ENCODE peak calls at places on chromosomes 12 and 14, in nine cellular contexts. One of them, this sample, is unnamed. For H3K4me1, the result is how much of the 10 kb centered on the place peaks cover.

GRCh38 chr12:71652656-71653055 is 11.0 kb downstream of the ZFC3H1 start:
- DNase-seq in SK-N-SH: no peak
- DNase-seq in astrocyte: no peak
- DNase-seq in IMR-90: no peak
- DNase-seq in GM23338: no peak
- DNase-seq in hepatocyte: no peak
- DNase-seq in HCT116: no peak
- DNase-seq in H9: no peak
- DNase-seq in OCI-LY7: no peak
- DNase-seq in this sample: no peak

GRCh38 chr12:122474324-122474716 is 26.4 kb downstream of the ZCCHC8 start:
- DNase-seq in IMR-90: no peak
- DNase-seq in GM23338: no peak
- DNase-seq in SK-N-SH: no peak
- DNase-seq in HCT116: no peak
- DNase-seq in H9: no peak
- DNase-seq in hepatocyte: no peak
- DNase-seq in OCI-LY7: no peak
- DNase-seq in astrocyte: no peak
- DNase-seq in this sample: no peak

GRCh38 chr12:64218597-64218996 is 3.5 kb downstream of the KICS2 start:
- DNase-seq in astrocyte: no peak
- DNase-seq in hepatocyte: no peak
- DNase-seq in H9: no peak
- DNase-seq in OCI-LY7: no peak
- DNase-seq in GM23338: no peak
- DNase-seq in SK-N-SH: no peak
- DNase-seq in HCT116: no peak
- DNase-seq in IMR-90: no peak
- DNase-seq in this sample: no peak

GRCh38 chr14:74259513-74259912 is 20.3 kb downstream of the VSX2 start:
- DNase-seq in OCI-LY7: no peak
- DNase-seq in astrocyte: no peak
- DNase-seq in H9: no peak
- DNase-seq in SK-N-SH: no peak
- DNase-seq in IMR-90: no peak
- DNase-seq in GM23338: no peak
- DNase-seq in HCT116: no peak
- DNase-seq in hepatocyte: no peak
- DNase-seq in this sample: no peak

GRCh38 chr14:31205681-31206535 is 1.7 kb downstream of the HECTD1 start:
- DNase-seq in IMR-90: peak
- DNase-seq in hepatocyte: peak
- DNase-seq in GM23338: no peak
- DNase-seq in H9: no peak
- DNase-seq in OCI-LY7: peak
- DNase-seq in astrocyte: peak
- DNase-seq in HCT116: no peak
- DNase-seq in SK-N-SH: peak
- DNase-seq in this sample: no peak

GRCh38 chr14:95685978-95686922 is at the start of gene TCL1B:
- DNase-seq in SK-N-SH: peak
- DNase-seq in HCT116: no peak
- DNase-seq in H9: peak
- DNase-seq in hepatocyte: no peak
- DNase-seq in astrocyte: no peak
- DNase-seq in GM23338: peak
- DNase-seq in IMR-90: no peak
- DNase-seq in OCI-LY7: no peak
- DNase-seq in this sample: no peak

GRCh38 chr12:27822076-27822712 is 42.2 kb upstream of the MANSC4 start:
- DNase-seq in SK-N-SH: no peak
- DNase-seq in astrocyte: peak
- DNase-seq in IMR-90: peak
- DNase-seq in HCT116: peak
- DNase-seq in hepatocyte: no peak
- DNase-seq in H9: no peak
- DNase-seq in GM23338: no peak
- DNase-seq in OCI-LY7: peak
- DNase-seq in this sample: peak

GRCh38 chr14:101332281-101332680 is 229.0 kb upstream of the DIO3 start:
- DNase-seq in astrocyte: no peak
- DNase-seq in SK-N-SH: no peak
- DNase-seq in IMR-90: no peak
- DNase-seq in hepatocyte: no peak
- DNase-seq in HCT116: no peak
- DNase-seq in H9: no peak
- DNase-seq in GM23338: no peak
- DNase-seq in OCI-LY7: no peak
- DNase-seq in this sample: no peak

GRCh38 chr12:124422570-124423523 is 128.0 kb downstream of the RFLNA start:
- DNase-seq in GM23338: no peak
- DNase-seq in hepatocyte: peak
- DNase-seq in OCI-LY7: no peak
- DNase-seq in IMR-90: peak
- DNase-seq in SK-N-SH: peak
- DNase-seq in HCT116: peak
- DNase-seq in H9: no peak
- DNase-seq in astrocyte: peak
- DNase-seq in this sample: peak

GRCh38 chr12:51391047-51391837 is at the start of gene GALNT6:
- DNase-seq in OCI-LY7: peak
- DNase-seq in H9: peak
- DNase-seq in astrocyte: no peak
- DNase-seq in HCT116: no peak
- DNase-seq in SK-N-SH: peak
- DNase-seq in GM23338: peak
- DNase-seq in hepatocyte: peak
- DNase-seq in IMR-90: no peak
- DNase-seq in this sample: no peak

GRCh38 chr14:91899213-91899612 is 31.9 kb upstream of the TC2N start:
- DNase-seq in astrocyte: no peak
- DNase-seq in GM23338: no peak
- DNase-seq in OCI-LY7: peak
- DNase-seq in hepatocyte: no peak
- DNase-seq in H9: no peak
- DNase-seq in HCT116: no peak
- DNase-seq in IMR-90: no peak
- DNase-seq in SK-N-SH: no peak
- DNase-seq in this sample: no peak

GRCh38 chr14:38122241-38122640 is 85.5 kb upstream of the SSTR1 start:
- DNase-seq in OCI-LY7: no peak
- DNase-seq in astrocyte: no peak
- DNase-seq in H9: no peak
- DNase-seq in SK-N-SH: no peak
- DNase-seq in GM23338: no peak
- DNase-seq in hepatocyte: no peak
- DNase-seq in HCT116: no peak
- DNase-seq in IMR-90: peak
- DNase-seq in this sample: no peak

GRCh38 chr14:38125484-38125912 is 82.2 kb upstream of the SSTR1 start:
- DNase-seq in hepatocyte: peak
- DNase-seq in HCT116: no peak
- DNase-seq in GM23338: no peak
- DNase-seq in IMR-90: no peak
- DNase-seq in H9: no peak
- DNase-seq in SK-N-SH: no peak
- DNase-seq in OCI-LY7: peak
- DNase-seq in astrocyte: no peak
- DNase-seq in this sample: no peak

GRCh38 chr14:38120109-38120508 is 87.6 kb upstream of the SSTR1 start:
- DNase-seq in IMR-90: no peak
- DNase-seq in HCT116: no peak
- DNase-seq in H9: no peak
- DNase-seq in astrocyte: no peak
- DNase-seq in GM23338: no peak
- DNase-seq in hepatocyte: no peak
- DNase-seq in OCI-LY7: no peak
- DNase-seq in SK-N-SH: no peak
- DNase-seq in this sample: no peak

GRCh38 chr14:38124496-38124895 is 83.2 kb upstream of the SSTR1 start:
- DNase-seq in OCI-LY7: peak
- DNase-seq in hepatocyte: no peak
- DNase-seq in SK-N-SH: no peak
- DNase-seq in IMR-90: no peak
- DNase-seq in GM23338: no peak
- DNase-seq in H9: no peak
- DNase-seq in HCT116: no peak
- DNase-seq in astrocyte: no peak
- DNase-seq in this sample: no peak

GRCh38 chr14:38121280-38121679 is 86.4 kb upstream of the SSTR1 start:
- DNase-seq in IMR-90: no peak
- DNase-seq in GM23338: no peak
- DNase-seq in SK-N-SH: no peak
- DNase-seq in astrocyte: no peak
- DNase-seq in OCI-LY7: peak
- DNase-seq in HCT116: no peak
- DNase-seq in H9: no peak
- DNase-seq in hepatocyte: no peak
- DNase-seq in this sample: no peak
- H3K4me1 ChIP-seq in IMR-90: under half
- H3K4me1 ChIP-seq in GM23338: under half
- H3K4me1 ChIP-seq in SK-N-SH: under half
- H3K4me1 ChIP-seq in astrocyte: under half
- H3K4me1 ChIP-seq in OCI-LY7: half or more
- H3K4me1 ChIP-seq in HCT116: under half
- H3K4me1 ChIP-seq in H9: under half
- H3K4me1 ChIP-seq in hepatocyte: under half
- H3K4me1 ChIP-seq in this sample: under half

GRCh38 chr12:79411791-79412190 is 279.0 kb downstream of the PAWR start:
- DNase-seq in SK-N-SH: no peak
- DNase-seq in H9: no peak
- DNase-seq in HCT116: no peak
- DNase-seq in hepatocyte: no peak
- DNase-seq in OCI-LY7: no peak
- DNase-seq in IMR-90: no peak
- DNase-seq in astrocyte: no peak
- DNase-seq in GM23338: no peak
- DNase-seq in this sample: no peak

GRCh38 chr12:79407671-79408622 is 282.8 kb downstream of the PAWR start:
- DNase-seq in GM23338: peak
- DNase-seq in HCT116: peak
- DNase-seq in astrocyte: peak
- DNase-seq in IMR-90: peak
- DNase-seq in H9: peak
- DNase-seq in SK-N-SH: no peak
- DNase-seq in OCI-LY7: peak
- DNase-seq in hepatocyte: peak
- DNase-seq in this sample: no peak

GRCh38 chr12:79408665-79409064 is 282.1 kb downstream of the PAWR start:
- DNase-seq in OCI-LY7: no peak
- DNase-seq in H9: no peak
- DNase-seq in SK-N-SH: no peak
- DNase-seq in HCT116: no peak
- DNase-seq in hepatocyte: no peak
- DNase-seq in astrocyte: no peak
- DNase-seq in GM23338: no peak
- DNase-seq in IMR-90: no peak
- DNase-seq in this sample: no peak

GRCh38 chr12:79406993-79407392 is 283.8 kb downstream of the PAWR start:
- DNase-seq in HCT116: no peak
- DNase-seq in SK-N-SH: no peak
- DNase-seq in hepatocyte: no peak
- DNase-seq in H9: no peak
- DNase-seq in GM23338: no peak
- DNase-seq in OCI-LY7: no peak
- DNase-seq in IMR-90: peak
- DNase-seq in astrocyte: no peak
- DNase-seq in this sample: no peak

GRCh38 chr12:79409562-79409961 is 281.2 kb downstream of the PAWR start:
- DNase-seq in OCI-LY7: no peak
- DNase-seq in HCT116: no peak
- DNase-seq in SK-N-SH: no peak
- DNase-seq in GM23338: no peak
- DNase-seq in hepatocyte: peak
- DNase-seq in astrocyte: peak
- DNase-seq in IMR-90: peak
- DNase-seq in H9: no peak
- DNase-seq in this sample: no peak
- H2AFZ ChIP-seq in OCI-LY7: no peak
- H2AFZ ChIP-seq in HCT116: no peak
- H2AFZ ChIP-seq in SK-N-SH: no peak
- H2AFZ ChIP-seq in GM23338: no peak
- H2AFZ ChIP-seq in hepatocyte: peak
- H2AFZ ChIP-seq in astrocyte: no peak
- H2AFZ ChIP-seq in IMR-90: no peak
- H2AFZ ChIP-seq in H9: no peak
- H2AFZ ChIP-seq in this sample: peak

GRCh38 chr12:94699796-94700195 is 49.4 kb upstream of the TMCC3 start:
- DNase-seq in hepatocyte: no peak
- DNase-seq in HCT116: no peak
- DNase-seq in astrocyte: no peak
- DNase-seq in IMR-90: no peak
- DNase-seq in OCI-LY7: no peak
- DNase-seq in H9: no peak
- DNase-seq in SK-N-SH: no peak
- DNase-seq in GM23338: no peak
- DNase-seq in this sample: no peak
- H3K4me1 ChIP-seq in hepatocyte: under half
- H3K4me1 ChIP-seq in HCT116: under half
- H3K4me1 ChIP-seq in astrocyte: under half
- H3K4me1 ChIP-seq in IMR-90: under half
- H3K4me1 ChIP-seq in OCI-LY7: under half
- H3K4me1 ChIP-seq in H9: under half
- H3K4me1 ChIP-seq in SK-N-SH: under half
- H3K4me1 ChIP-seq in GM23338: under half
- H3K4me1 ChIP-seq in this sample: under half

DNA sequence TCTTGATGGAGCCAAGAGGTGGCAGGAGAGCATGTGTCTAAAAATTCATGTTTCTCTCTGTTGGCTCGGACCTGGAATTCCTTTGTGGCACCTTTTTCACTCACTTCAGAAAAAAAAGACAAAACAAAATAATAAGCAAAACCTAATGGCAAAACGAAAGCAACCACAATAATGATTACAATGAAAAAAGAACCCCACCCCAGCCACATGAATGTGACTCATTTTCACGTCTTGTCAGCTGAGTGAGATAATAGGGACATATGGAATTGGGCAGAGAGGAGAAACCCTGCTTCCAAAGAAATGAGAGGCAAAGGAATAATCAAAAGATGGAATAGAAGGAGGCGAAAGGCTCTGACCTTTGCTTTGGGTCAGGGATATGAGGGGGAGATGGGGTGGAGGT is 143.5 kb downstream of the SLC8A3 start:
- DNase-seq in OCI-LY7: no peak
- DNase-seq in IMR-90: no peak
- DNase-seq in astrocyte: no peak
- DNase-seq in SK-N-SH: no peak
- DNase-seq in GM23338: no peak
- DNase-seq in HCT116: no peak
- DNase-seq in H9: no peak
- DNase-seq in hepatocyte: no peak
- DNase-seq in this sample: no peak
- H2AFZ ChIP-seq in OCI-LY7: no peak
- H2AFZ ChIP-seq in IMR-90: no peak
- H2AFZ ChIP-seq in astrocyte: no peak
- H2AFZ ChIP-seq in SK-N-SH: no peak
- H2AFZ ChIP-seq in GM23338: peak
- H2AFZ ChIP-seq in HCT116: no peak
- H2AFZ ChIP-seq in H9: no peak
- H2AFZ ChIP-seq in hepatocyte: no peak
- H2AFZ ChIP-seq in this sample: no peak

This sample was measured in keratinocyte.